ENCODE peak calls at places on chromosomes 7 and 10, in ten cellular contexts. X is CD8-positive, alpha-beta memory T cell; O is stimulated activated CD4-positive, alpha-beta T cell treated with anti-CD3 and anti-CD28 coated beads, Interleukin-4, amount 100 ng/mL, for 48 hours; V is Jurkat, Clone E6-1; H is substantia nigra; E is GM23248; K is AML-193; F is T-helper 2 cell; J is nucleus accumbens; B is AG09319. Z is an unnamed sample.

GRCh38 chr10:74738985-74739567 is 87.3 kb upstream of the KAT6B start:
- DNase-seq in E (peak), J (no peak), F (no peak), V (peak), H (no peak), K (peak), X (peak), O (no peak), B (no peak), Z (peak)

GRCh38 chr10:126504051-126504760 is 115.9 kb upstream of the ADAM12 start:
- DNase-seq in K (peak), O (no peak), X (peak), J (peak), E (peak), H (no peak), F (no peak), B (peak), V (peak), Z (no peak)

GRCh38 chr10:13815766-13816165 is 229.0 kb downstream of the PRPF18 start:
- DNase-seq in J (no peak), V (no peak), K (no peak), H (no peak), X (no peak), F (no peak), B (peak), O (no peak), E (peak), Z (no peak)

GRCh38 chr10:19713800-19714525 is 102.3 kb upstream of the PLXDC2 start:
- DNase-seq in B (no peak), J (peak), X (no peak), K (no peak), F (no peak), O (no peak), E (no peak), H (peak), V (no peak), Z (no peak)

GRCh38 chr7:139720705-139721231 is 57.0 kb downstream of the HIPK2 start:
- DNase-seq in X (no peak), V (no peak), E (peak), O (no peak), F (no peak), K (no peak), H (no peak), B (no peak), J (peak), Z (no peak)

GRCh38 chr7:1412322-1413261 is 46.7 kb downstream of the MICALL2 start:
- DNase-seq in F (peak), X (peak), V (peak), E (peak), J (peak), K (peak), H (peak), O (peak), B (peak), Z (peak)

GRCh38 chr7:146659732-146660131 is 543.1 kb downstream of the CNTNAP2 start:
- DNase-seq in O (no peak), V (no peak), J (no peak), K (no peak), F (no peak), X (no peak), H (no peak), E (no peak), B (no peak), Z (no peak)

GRCh38 chr7:51472017-51472296 is 155.3 kb upstream of the COBL start:
- DNase-seq in F (no peak), J (no peak), E (no peak), V (no peak), X (no peak), K (no peak), O (no peak), H (no peak), B (no peak), Z (no peak)

GRCh38 chr7:101058355-101058754 is 26.9 kb upstream of the TRIM56 start:
- DNase-seq in E (peak), X (peak), B (peak), K (peak), F (peak), V (peak), J (peak), O (peak), H (peak), Z (peak)

GRCh38 chr7:19762631-19763030 is 10.8 kb downstream of the TMEM196 start:
- DNase-seq in B (no peak), X (no peak), J (no peak), E (no peak), K (no peak), O (no peak), V (no peak), H (no peak), F (no peak), Z (no peak)

GRCh38 chr7:1245596-1245995 is 12.9 kb downstream of the UNCX start:
- DNase-seq in K (no peak), X (no peak), E (no peak), O (no peak), J (no peak), H (no peak), V (no peak), F (no peak), B (no peak), Z (no peak)

GRCh38 chr7:18116661-18117060 is 89.0 kb upstream of the PRPS1L1 start:
- DNase-seq in J (no peak), O (no peak), V (no peak), B (no peak), F (no peak), E (no peak), X (no peak), H (no peak), K (no peak), Z (no peak)

GRCh38 chr10:124267231-124267885 is 151.4 kb downstream of the OAT start:
- DNase-seq in J (no peak), E (peak), X (no peak), B (no peak), K (no peak), V (no peak), F (no peak), H (no peak), O (no peak), Z (no peak)

GRCh38 chr7:31633894-31634494 is 53.0 kb upstream of the PPP1R17 start:
- DNase-seq in B (no peak), O (no peak), E (peak), H (peak), V (peak), X (no peak), K (peak), F (no peak), J (peak), Z (no peak)

GRCh38 chr10:29522038-29522855 is 112.5 kb downstream of the SVIL start:
- DNase-seq in H (no peak), B (no peak), V (peak), J (no peak), F (no peak), K (no peak), O (no peak), E (no peak), X (no peak), Z (no peak)

GRCh38 chr10:130820880-130821482 is 490.5 kb downstream of the TCERG1L start:
- DNase-seq in K (no peak), H (no peak), E (no peak), O (no peak), J (no peak), F (no peak), V (no peak), X (no peak), B (no peak), Z (no peak)

GRCh38 chr10:81957976-81958375 is 83.0 kb downstream of the NRG3 start:
- DNase-seq in B (no peak), K (no peak), O (no peak), J (no peak), V (no peak), X (no peak), H (no peak), E (no peak), F (no peak), Z (no peak)

GRCh38 chr10:5323446-5323845 is 41.3 kb upstream of the UCN3 start:
- DNase-seq in H (no peak), J (no peak), X (no peak), K (no peak), V (no peak), F (no peak), O (no peak), B (no peak), E (no peak), Z (no peak)

GRCh38 chr10:46294641-46295230 is 7.9 kb downstream of the ANTXRL start:
- DNase-seq in O (no peak), F (no peak), E (no peak), K (no peak), J (no peak), X (no peak), V (no peak), B (no peak), H (no peak), Z (no peak)

GRCh38 chr10:129120441-129120840 is 346.6 kb upstream of the MGMT start:
- DNase-seq in V (no peak), J (no peak), K (no peak), E (no peak), O (no peak), F (no peak), B (no peak), H (no peak), X (no peak), Z (no peak)

GRCh38 chr7:66741-67140 is 125.6 kb upstream of the FAM20C start:
- DNase-seq in B (no peak), X (no peak), J (no peak), K (no peak), V (no peak), O (no peak), E (no peak), H (no peak), F (no peak), Z (no peak)

GRCh38 chr10:101011517-101012423 is 12.2 kb downstream of the LZTS2 start:
- DNase-seq in J (peak), X (no peak), E (peak), B (no peak), V (no peak), O (no peak), K (no peak), F (no peak), H (no peak), Z (no peak)